ENCODE peak calls at places on chromosomes 7 and 10, in four cellular contexts. X is SK-N-SH, C is HepG2, O is K562. W is an unnamed sample.

GRCh38 chr10:42623929-42624328 is 14.4 kb downstream of the ZNF33B start:
- DNase-seq in X (no peak), O (peak), C (no peak), W (no peak)

GRCh38 chr10:101827919-101828600 is 9.8 kb upstream of the OGA start:
- DNase-seq in X (no peak), O (no peak), C (no peak), W (no peak)

GRCh38 chr7:123719481-123719806 is 29.4 kb downstream of the WASL start:
- DNase-seq in X (no peak), O (peak), C (no peak), W (no peak)

GRCh38 chr7:17133977-17134376 is 164.5 kb upstream of the AHR start:
- DNase-seq in O (peak), C (no peak), X (no peak), W (no peak)

GRCh38 chr10:79248341-79248931 is 98.8 kb upstream of the PPIF start:
- DNase-seq in O (no peak), C (no peak), X (peak), W (no peak)

GRCh38 chr10:29966269-29966668 is 93.1 kb downstream of the JCAD start:
- DNase-seq in X (no peak), O (no peak), C (no peak), W (peak)

GRCh38 chr10:102629661-102630614 is 14.3 kb upstream of the TRIM8 start:
- DNase-seq in C (peak), X (no peak), O (no peak), W (peak)

GRCh38 chr7:152600266-152600665 is 75.7 kb downstream of the XRCC2 start:
- DNase-seq in O (no peak), C (no peak), X (no peak), W (no peak)

GRCh38 chr10:79103078-79103477 is 34.3 kb downstream of the ZMIZ1 start:
- DNase-seq in X (no peak), O (no peak), C (no peak), W (no peak)

GRCh38 chr10:58743466-58744115 is 230.9 kb downstream of the BICC1 start:
- DNase-seq in C (no peak), X (peak), O (no peak), W (peak)

GRCh38 chr7:10343108-10343507 is 630.6 kb upstream of the PHF14 start:
- DNase-seq in X (no peak), C (no peak), O (no peak), W (no peak)

GRCh38 chr7:135510603-135511183 is 791 bp upstream of the CNOT4 start:
- DNase-seq in X (peak), O (peak), C (peak), W (no peak)

GRCh38 chr10:32104181-32104580 is 48.0 kb upstream of the KIF5B start:
- DNase-seq in X (no peak), C (no peak), O (no peak), W (no peak)

GRCh38 chr7:139054101-139054500 is 18.3 kb upstream of the ZC3HAV1L start:
- DNase-seq in X (peak), C (no peak), O (no peak), W (no peak)

GRCh38 chr10:930415-931325 is 835 bp downstream of the LARP4B start:
- DNase-seq in O (peak), C (peak), X (peak), W (peak)

GRCh38 chr10:127337801-127338200 is 141.4 kb upstream of the INSYN2A start:
- DNase-seq in O (no peak), X (no peak), C (no peak), W (peak)

GRCh38 chr10:127331696-127332095 is 135.3 kb upstream of the INSYN2A start:
- DNase-seq in X (no peak), C (no peak), O (no peak), W (no peak)

GRCh38 chr10:127338391-127339108 is 142.2 kb upstream of the INSYN2A start:
- DNase-seq in O (no peak), X (no peak), C (no peak), W (no peak)

DNA sequence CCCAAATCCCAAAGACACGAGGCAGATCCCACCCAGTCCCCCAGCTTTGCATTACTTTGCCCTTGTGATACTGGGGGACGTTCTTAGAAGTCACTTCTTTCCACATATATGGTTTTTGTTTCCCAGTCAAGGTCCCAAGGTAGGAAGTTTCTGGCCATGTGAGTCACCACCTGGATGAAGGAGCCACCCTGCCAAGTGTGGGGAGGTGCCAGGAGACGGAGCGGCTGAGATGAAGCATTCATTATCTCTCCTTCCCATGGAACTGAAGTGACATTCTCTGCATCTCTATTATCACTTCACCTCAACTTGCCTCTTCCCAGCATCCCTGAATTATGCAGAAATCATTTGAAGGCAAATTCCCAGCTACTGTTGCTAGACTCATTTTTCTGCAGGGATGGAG is 136.2 kb upstream of the INSYN2A start:
- DNase-seq in X (no peak), O (no peak), C (no peak), W (no peak)
- TF ChIP-seq REST in X (no peak), O (no peak), C (no peak), W (no peak)

GRCh38 chr10:12540341-12540781 is 191.0 kb downstream of the CAMK1D start:
- DNase-seq in O (no peak), C (no peak), X (no peak), W (no peak)
- TF ChIP-seq REST in O (no peak), C (no peak), X (no peak), W (no peak)

GRCh38 chr7:57417736-57418135 is 32.2 kb upstream of the ZNF716 start:
- DNase-seq in C (no peak), O (no peak), X (no peak), W (no peak)
- TF ChIP-seq REST in C (no peak), O (no peak), X (no peak), W (no peak)

GRCh38 chr7:101693498-101694091 is 64.5 kb upstream of the MYL10 start:
- DNase-seq in O (no peak), C (peak), X (no peak), W (no peak)
- TF ChIP-seq REST in O (no peak), C (no peak), X (no peak), W (no peak)

DNA sequence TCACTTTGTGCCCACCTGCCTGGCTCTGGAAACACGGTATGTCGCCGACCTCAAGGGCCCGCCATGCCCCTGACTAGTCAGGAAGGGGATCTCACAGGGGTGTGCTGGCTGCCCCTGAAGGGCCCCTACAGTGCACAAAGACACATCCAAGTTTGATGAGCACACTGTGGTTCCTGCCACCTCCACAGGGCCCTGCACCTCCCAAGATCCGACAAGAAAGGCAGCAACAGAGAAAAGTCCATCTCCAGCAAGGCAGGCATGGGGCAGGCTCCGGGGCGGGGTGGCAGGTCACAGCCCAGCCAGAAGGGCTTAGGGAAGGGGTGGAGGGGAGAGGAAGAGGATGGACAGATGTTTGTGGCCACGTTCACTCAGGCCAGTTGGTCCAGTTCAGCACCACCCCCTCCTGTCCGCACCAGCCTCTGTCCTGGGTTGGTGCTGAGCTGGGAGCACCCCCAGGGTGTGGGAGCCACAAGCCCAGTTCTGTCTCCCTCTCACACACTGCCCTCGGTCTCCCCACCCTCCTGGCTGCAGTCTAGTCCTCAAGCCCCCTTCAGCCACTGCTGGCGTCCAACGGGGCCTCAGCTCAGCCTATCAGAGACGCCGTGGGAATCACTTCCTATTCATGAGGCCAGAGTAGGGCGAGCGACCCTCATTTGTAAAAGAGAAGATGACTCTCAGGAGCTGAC is 11.5 kb downstream of the DRGX start:
- DNase-seq in C (no peak), O (no peak), X (no peak), W (no peak)
- TF ChIP-seq REST in C (no peak), O (no peak), X (no peak), W (no peak)

GRCh38 chr7:68407460-68407859 is 1190.8 kb upstream of the AUTS2 start:
- DNase-seq in C (no peak), O (no peak), X (no peak), W (peak)
- TF ChIP-seq REST in C (no peak), O (no peak), X (no peak), W (peak)